ENCODE peak calls at places on chromosome 13, in eight cellular contexts. D is choroid plexus epithelial cell, T is H9, Y is heart left ventricle, W is GM20000, J is thoracic aorta, B is glutamatergic neuron, Z is GM13977. L is an unnamed sample.

GRCh38 chr13:33910267-33910666 is 92.3 kb downstream of the RFC3 start:
- DNase-seq in D (no peak), T (no peak), Y (no peak), W (no peak), J (no peak), B (no peak), Z (no peak), L (no peak)

GRCh38 chr13:83450586-83450985 is 431.7 kb downstream of the SLITRK1 start:
- DNase-seq in D (peak), T (no peak), Y (no peak), W (no peak), J (no peak), B (no peak), Z (no peak), L (no peak)

GRCh38 chr13:27968316-27969072 is 621 bp downstream of the CDX2 start:
- DNase-seq in D (no peak), T (peak), Y (no peak), W (peak), J (no peak), B (peak), Z (peak), L (peak)

GRCh38 chr13:59442946-59443345 is 720.8 kb downstream of the DIAPH3 start:
- DNase-seq in D (peak), T (no peak), Y (no peak), W (no peak), J (no peak), B (no peak), Z (no peak), L (no peak)

GRCh38 chr13:94309576-94309975 is 169.9 kb downstream of the DCT start:
- DNase-seq in D (no peak), T (no peak), Y (no peak), W (no peak), J (no peak), B (no peak), Z (no peak), L (no peak)

GRCh38 chr13:82717249-82717648 is 1165.0 kb downstream of the SLITRK1 start:
- DNase-seq in D (peak), T (no peak), Y (no peak), W (no peak), J (no peak), B (no peak), Z (no peak), L (no peak)

GRCh38 chr13:88800505-88800904 is 1129.3 kb downstream of the SLITRK5 start:
- DNase-seq in D (peak), T (no peak), Y (no peak), W (no peak), J (no peak), B (no peak), Z (no peak), L (no peak)

GRCh38 chr13:99432637-99433542 is 68.4 kb upstream of the TM9SF2 start:
- DNase-seq in D (peak), T (peak), Y (peak), W (peak), J (no peak), B (no peak), Z (peak), L (peak)

GRCh38 chr13:80237646-80238045 is 103.3 kb downstream of the SPRY2 start:
- DNase-seq in D (peak), T (no peak), Y (no peak), W (no peak), J (no peak), B (no peak), Z (no peak), L (no peak)

GRCh38 chr13:48333976-48334375 is 30.4 kb downstream of the RB1 start:
- DNase-seq in D (peak), T (no peak), Y (no peak), W (no peak), J (no peak), B (no peak), Z (no peak), L (no peak)

GRCh38 chr13:32878172-32878571 is 138.1 kb upstream of the KL start:
- DNase-seq in D (peak), T (no peak), Y (no peak), W (no peak), J (no peak), B (no peak), Z (no peak), L (no peak)

GRCh38 chr13:64234255-64234654 is 2818.6 kb upstream of the PCDH20 start:
- DNase-seq in D (peak), T (no peak), Y (no peak), W (no peak), J (no peak), B (no peak), Z (no peak), L (no peak)

DNA sequence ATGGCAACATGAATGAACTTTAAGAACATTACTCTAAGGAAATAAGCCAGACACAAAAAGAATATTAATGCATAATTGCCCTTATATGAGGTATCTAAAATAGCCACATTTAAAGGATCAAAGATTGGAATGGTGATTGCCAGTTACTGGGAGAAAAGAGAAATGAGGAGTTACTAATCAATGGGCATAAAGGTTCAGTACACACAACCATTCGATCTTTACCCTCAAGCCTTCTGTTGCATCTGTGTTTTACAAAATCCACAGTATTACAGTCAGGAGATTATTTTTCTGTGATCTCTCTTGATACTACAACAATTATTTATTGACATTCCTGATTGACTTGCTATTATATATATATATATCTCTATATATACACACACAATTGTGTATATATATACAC is 310.0 kb upstream of the SLITRK5 start:
- DNase-seq in D (no peak), T (no peak), Y (no peak), W (no peak), J (no peak), B (no peak), Z (no peak), L (no peak)
- TF ChIP-seq CTCF in D (no peak), T (no peak), Y (no peak), W (no peak), J (no peak), B (no peak), Z (no peak), L (no peak)

GRCh38 chr13:113208424-113209335 is at the start of gene PCID2:
- DNase-seq in D (peak), T (peak), Y (peak), W (peak), J (peak), B (peak), Z (peak), L (peak)
- TF ChIP-seq CTCF in D (no peak), T (no peak), Y (no peak), W (no peak), J (no peak), B (no peak), Z (no peak), L (no peak)

GRCh38 chr13:63048648-63049047 is 1633.0 kb upstream of the PCDH20 start:
- DNase-seq in D (peak), T (no peak), Y (no peak), W (no peak), J (no peak), B (no peak), Z (no peak), L (no peak)
- TF ChIP-seq CTCF in D (peak), T (peak), Y (no peak), W (no peak), J (no peak), B (no peak), Z (no peak), L (no peak)

DNA sequence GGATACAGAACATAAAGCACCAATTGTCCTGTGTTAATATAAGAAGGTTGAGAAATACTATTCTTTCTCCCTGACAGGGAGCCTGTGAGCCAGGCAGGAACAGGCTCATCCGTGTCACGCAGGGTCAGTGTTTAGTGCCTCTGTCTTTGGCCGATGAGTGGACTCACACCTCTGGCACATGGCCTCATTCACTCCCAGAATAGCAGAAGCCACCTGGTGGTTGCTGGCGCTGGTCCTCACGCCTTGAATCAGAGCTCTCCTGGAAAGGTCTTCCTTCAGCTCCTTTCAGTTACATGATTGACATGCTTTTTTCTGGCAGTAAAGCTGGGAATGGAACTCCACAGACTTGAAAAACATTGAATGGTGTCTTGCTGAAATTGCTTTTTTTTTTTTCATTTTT is 28.1 kb upstream of the SIAH3 start:
- DNase-seq in D (peak), T (peak), Y (no peak), W (no peak), J (no peak), B (peak), Z (no peak), L (no peak)
- TF ChIP-seq CTCF in D (peak), T (peak), Y (peak), W (no peak), J (no peak), B (no peak), Z (no peak), L (no peak)

GRCh38 chr13:52743569-52743968 is 3.9 kb upstream of the CNMD start:
- DNase-seq in D (no peak), T (no peak), Y (no peak), W (no peak), J (no peak), B (no peak), Z (no peak), L (no peak)

GRCh38 chr13:52749446-52749845 is 9.8 kb upstream of the CNMD start:
- DNase-seq in D (no peak), T (no peak), Y (no peak), W (no peak), J (no peak), B (no peak), Z (no peak), L (no peak)

GRCh38 chr13:52744842-52745241 is 5.2 kb upstream of the CNMD start:
- DNase-seq in D (no peak), T (no peak), Y (no peak), W (no peak), J (no peak), B (no peak), Z (no peak), L (no peak)

GRCh38 chr13:52743988-52744387 is 4.4 kb upstream of the CNMD start:
- DNase-seq in D (peak), T (no peak), Y (no peak), W (no peak), J (no peak), B (no peak), Z (no peak), L (no peak)

DNA sequence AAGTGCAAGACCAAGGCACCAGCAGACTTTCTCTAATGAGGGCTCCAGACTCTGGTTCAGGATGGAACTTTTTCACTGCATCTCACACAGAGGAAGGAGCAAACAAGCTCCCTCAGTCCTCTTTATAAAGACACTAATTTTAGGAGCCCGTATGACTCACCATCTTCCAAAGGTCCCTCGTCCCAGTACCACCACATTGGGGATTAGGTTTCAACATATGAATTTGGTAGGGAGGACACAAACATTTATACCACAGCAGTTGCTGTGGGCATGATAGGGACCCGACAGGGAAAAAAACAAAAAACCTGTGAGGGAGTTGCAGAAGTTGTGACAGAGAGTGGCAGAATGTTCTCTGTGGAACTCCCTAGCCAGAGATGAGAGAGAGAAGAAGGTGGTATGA is 6.5 kb upstream of the CNMD start:
- DNase-seq in D (no peak), T (no peak), Y (no peak), W (no peak), J (no peak), B (no peak), Z (no peak), L (no peak)
- TF ChIP-seq CTCF in D (no peak), T (no peak), Y (no peak), W (no peak), J (no peak), B (no peak), Z (no peak), L (no peak)

DNA sequence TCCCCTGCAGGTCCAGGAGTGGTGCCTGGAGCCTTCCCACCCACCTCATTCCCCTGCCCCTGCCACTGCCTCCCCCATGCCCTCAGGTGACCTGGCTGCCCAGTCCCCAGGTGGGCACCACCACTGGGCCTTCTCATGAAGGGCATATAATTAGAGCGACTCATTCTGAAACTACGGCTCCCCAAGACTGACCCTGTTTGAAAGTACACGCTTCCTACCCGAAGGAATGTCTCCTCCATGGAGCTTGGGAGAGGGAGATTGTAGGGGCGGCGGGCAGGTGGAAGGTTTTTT is 52.6 kb downstream of the GPR12 start:
- DNase-seq in D (no peak), T (no peak), Y (no peak), W (no peak), J (no peak), B (no peak), Z (no peak), L (no peak)
- TF ChIP-seq CTCF in D (no peak), T (no peak), Y (no peak), W (no peak), J (no peak), B (peak), Z (no peak), L (no peak)

DNA sequence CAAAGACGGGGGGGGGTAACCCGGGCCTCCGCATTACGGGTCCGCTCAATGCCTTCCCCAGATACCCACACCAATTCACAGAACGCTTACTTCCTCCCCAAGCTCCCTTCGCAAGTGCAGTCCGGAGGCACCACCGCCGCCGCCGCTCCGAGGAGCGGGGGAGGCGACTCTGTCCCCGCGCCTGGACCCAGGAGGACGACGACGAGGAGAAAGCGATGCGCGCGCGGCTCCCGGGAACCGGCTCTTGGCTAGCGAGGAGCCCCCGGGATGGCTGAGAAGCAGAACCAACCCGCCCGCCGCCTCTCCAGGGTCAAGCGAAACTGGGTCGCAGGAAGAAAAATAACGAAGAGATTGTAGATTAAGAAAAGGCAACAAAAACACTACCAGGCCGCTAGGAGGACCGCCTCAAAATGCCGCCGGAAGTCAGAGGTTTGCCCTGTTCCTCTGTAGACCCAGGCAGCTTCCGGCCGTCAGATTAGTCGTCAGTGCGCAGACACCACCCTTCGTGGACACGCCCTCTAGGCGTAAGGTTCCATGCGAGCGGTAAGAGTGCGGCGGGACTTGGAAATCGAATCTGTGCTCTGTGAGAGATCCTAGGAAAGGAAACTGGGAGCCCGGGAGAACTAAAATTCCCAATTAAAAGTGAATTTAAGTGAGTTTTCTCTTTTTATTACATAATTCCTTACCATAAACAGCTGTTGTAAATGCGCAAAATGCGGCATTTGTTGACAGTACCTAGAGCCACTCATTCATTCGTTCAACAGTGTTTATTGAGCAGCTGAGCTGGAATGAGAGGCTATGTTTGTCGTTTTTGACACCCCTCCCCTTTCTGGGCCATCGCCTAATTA is at the start of gene ZC3H13:
- DNase-seq in D (peak), T (peak), Y (peak), W (peak), J (peak), B (peak), Z (peak), L (peak)
- TF ChIP-seq CTCF in D (peak), T (peak), Y (peak), W (no peak), J (peak), B (peak), Z (peak), L (no peak)

GRCh38 chr13:26061947-26062346 is 10.1 kb upstream of the SHISA2 start:
- DNase-seq in D (peak), T (no peak), Y (no peak), W (no peak), J (no peak), B (no peak), Z (no peak), L (no peak)
- TF ChIP-seq CTCF in D (peak), T (no peak), Y (no peak), W (no peak), J (no peak), B (no peak), Z (no peak), L (no peak)

GRCh38 chr13:97849305-97849704 is 104.2 kb upstream of the IPO5 start:
- DNase-seq in D (peak), T (no peak), Y (no peak), W (no peak), J (no peak), B (no peak), Z (peak), L (peak)
- TF ChIP-seq CTCF in D (peak), T (peak), Y (no peak), W (no peak), J (no peak), B (no peak), Z (peak), L (no peak)

L was measured in GM13976.